ENCODE peak calls at places on chromosomes 5 and 9, in seven cellular contexts. O, G, X, E, S, B and A are unnamed samples.

GRCh38 chr9:69173891-69174644 is at the start of gene TJP2:
- DNase-seq in O (peak), G (peak), X (no peak), E (peak), S (peak), B (peak), A (peak)

GRCh38 chr5:129378961-129379360 is 81.1 kb upstream of the ADAMTS19 start:
- DNase-seq in O (no peak), G (no peak), X (no peak), E (no peak), S (no peak), B (no peak), A (no peak)

GRCh38 chr9:128056887-128057723 is 10.0 kb downstream of the NAIF1 start:
- DNase-seq in O (no peak), G (no peak), X (no peak), E (no peak), S (no peak), B (no peak), A (no peak)

GRCh38 chr9:129665008-129665771 is at the start of gene PRRX2:
- DNase-seq in O (peak), G (peak), X (no peak), E (peak), S (peak), B (no peak), A (peak)

GRCh38 chr9:70007831-70008230 is 35.8 kb upstream of the MAMDC2 start:
- DNase-seq in O (no peak), G (no peak), X (no peak), E (no peak), S (no peak), B (no peak), A (no peak)

GRCh38 chr9:111438576-111439235 is 45.5 kb downstream of the ECPAS start:
- DNase-seq in O (no peak), G (no peak), X (no peak), E (no peak), S (no peak), B (no peak), A (no peak)

GRCh38 chr5:164153469-164154172 is 648.2 kb downstream of the MAT2B start:
- DNase-seq in O (no peak), G (no peak), X (no peak), E (peak), S (no peak), B (no peak), A (no peak)

GRCh38 chr9:99576002-99576401 is 245.7 kb upstream of the NR4A3 start:
- DNase-seq in O (no peak), G (peak), X (no peak), E (no peak), S (no peak), B (no peak), A (no peak)

GRCh38 chr9:81239388-81239787 is 450.0 kb downstream of the TLE1 start:
- DNase-seq in O (no peak), G (no peak), X (no peak), E (no peak), S (no peak), B (no peak), A (no peak)

GRCh38 chr5:14851597-14851996 is 20.0 kb downstream of the ANKH start:
- DNase-seq in O (no peak), G (no peak), X (no peak), E (no peak), S (no peak), B (no peak), A (no peak)

GRCh38 chr5:14270212-14270702 is 127.1 kb downstream of the TRIO start:
- DNase-seq in O (peak), G (peak), X (no peak), E (peak), S (peak), B (no peak), A (no peak)

GRCh38 chr5:158855510-158855909 is 244.2 kb downstream of the EBF1 start:
- DNase-seq in O (no peak), G (no peak), X (no peak), E (no peak), S (no peak), B (no peak), A (no peak)

GRCh38 chr5:73312146-73312871 is 136.3 kb downstream of the FOXD1 start:
- DNase-seq in O (no peak), G (peak), X (no peak), E (peak), S (peak), B (peak), A (no peak)

GRCh38 chr5:26430323-26430722 is 608.1 kb downstream of the CDH9 start:
- DNase-seq in O (no peak), G (no peak), X (no peak), E (no peak), S (no peak), B (no peak), A (no peak)

GRCh38 chr5:139177809-139178581 is 20.2 kb downstream of the SIL1 start:
- DNase-seq in O (no peak), G (no peak), X (no peak), E (no peak), S (peak), B (peak), A (no peak)

GRCh38 chr5:22678886-22679285 is 174.3 kb downstream of the CDH12 start:
- DNase-seq in O (no peak), G (no peak), X (no peak), E (no peak), S (no peak), B (no peak), A (no peak)

GRCh38 chr5:95508550-95508949 is 46.2 kb downstream of the SKIC3 start:
- DNase-seq in O (no peak), G (no peak), X (no peak), E (no peak), S (no peak), B (no peak), A (no peak)

GRCh38 chr9:74942801-74943200 is 9.9 kb downstream of the C9orf40 start:
- DNase-seq in O (no peak), G (no peak), X (no peak), E (no peak), S (no peak), B (no peak), A (peak)

GRCh38 chr9:87187656-87188055 is 240.3 kb upstream of the GAS1 start:
- DNase-seq in O (no peak), G (no peak), X (no peak), E (no peak), S (no peak), B (no peak), A (no peak)

GRCh38 chr5:135219868-135220267 is 179.2 kb downstream of the MACROH2A1 start:
- DNase-seq in O (no peak), G (no peak), X (no peak), E (no peak), S (no peak), B (no peak), A (no peak)

GRCh38 chr5:134053840-134054338 is 49.1 kb upstream of the VDAC1 start:
- DNase-seq in O (no peak), G (no peak), X (no peak), E (peak), S (no peak), B (no peak), A (no peak)

GRCh38 chr9:76697554-76697953 is 66.7 kb upstream of the PCA3 start:
- DNase-seq in O (no peak), G (no peak), X (no peak), E (no peak), S (no peak), B (no peak), A (no peak)

GRCh38 chr5:55816342-55816741 is 34.8 kb upstream of the IL31RA start:
- DNase-seq in O (no peak), G (no peak), X (no peak), E (peak), S (no peak), B (no peak), A (no peak)

GRCh38 chr9:33289501-33289900 is 815 bp upstream of the NFX1 start:
- DNase-seq in O (no peak), G (no peak), X (no peak), E (peak), S (no peak), B (peak), A (peak)

GRCh38 chr5:169873642-169874041 is 106.7 kb downstream of the INSYN2B start:
- DNase-seq in O (no peak), G (no peak), X (no peak), E (peak), S (no peak), B (no peak), A (no peak)

GRCh38 chr9:72509053-72509452 is 12.4 kb upstream of the TMC1 start:
- DNase-seq in O (no peak), G (no peak), X (no peak), E (no peak), S (no peak), B (no peak), A (no peak)

GRCh38 chr5:1041225-1042186 is 32.9 kb downstream of the NKD2 start:
- DNase-seq in O (no peak), G (no peak), X (no peak), E (peak), S (no peak), B (no peak), A (no peak)

GRCh38 chr5:167633931-167634341 is 657.5 kb upstream of the WWC1 start:
- DNase-seq in O (no peak), G (no peak), X (no peak), E (peak), S (no peak), B (no peak), A (no peak)

GRCh38 chr5:16456103-16456832 is 9.3 kb downstream of the ZNF622 start:
- DNase-seq in O (peak), G (no peak), X (peak), E (no peak), S (peak), B (peak), A (peak)

GRCh38 chr5:76766746-76767145 is 50.8 kb downstream of the F2R start:
- DNase-seq in O (no peak), G (no peak), X (no peak), E (no peak), S (no peak), B (no peak), A (no peak)

GRCh38 chr5:137563646-137564474 is 64.7 kb upstream of the SPOCK1 start:
- DNase-seq in O (no peak), G (no peak), X (no peak), E (no peak), S (no peak), B (no peak), A (no peak)

GRCh38 chr9:13140843-13141592 is 138.5 kb downstream of the MPDZ start:
- DNase-seq in O (no peak), G (no peak), X (no peak), E (no peak), S (no peak), B (no peak), A (no peak)

GRCh38 chr5:134007581-134008256 is 2.9 kb upstream of the VDAC1 start:
- DNase-seq in O (no peak), G (peak), X (no peak), E (peak), S (no peak), B (no peak), A (no peak)

GRCh38 chr9:99906403-99907207 is at the start of gene STX17:
- DNase-seq in O (peak), G (peak), X (peak), E (peak), S (peak), B (peak), A (peak)

GRCh38 chr5:122312670-122312988 is 592 bp downstream of the SNCAIP start:
- DNase-seq in O (peak), G (peak), X (no peak), E (peak), S (peak), B (peak), A (no peak)

GRCh38 chr5:151923865-151924264 is 786 bp downstream of the GLRA1 start:
- DNase-seq in O (no peak), G (peak), X (peak), E (peak), S (no peak), B (no peak), A (no peak)

GRCh38 chr5:103258957-103259704 is 568 bp downstream of the MACIR start:
- DNase-seq in O (peak), G (peak), X (no peak), E (peak), S (peak), B (peak), A (peak)

GRCh38 chr5:139413963-139414362 is 10.1 kb upstream of the SPATA24 start:
- DNase-seq in O (no peak), G (no peak), X (no peak), E (no peak), S (no peak), B (no peak), A (no peak)

GRCh38 chr9:20526500-20527319 is 95.6 kb downstream of the MLLT3 start:
- DNase-seq in O (no peak), G (no peak), X (no peak), E (no peak), S (no peak), B (no peak), A (no peak)

GRCh38 chr9:37191403-37192089 is 71.2 kb downstream of the ZCCHC7 start:
- DNase-seq in O (no peak), G (no peak), X (peak), E (no peak), S (no peak), B (no peak), A (no peak)
- TF ChIP-seq CTCF in O (no peak), G (no peak), X (no peak), E (no peak), S (no peak), B (no peak), A (no peak)

GRCh38 chr5:111834926-111835599 is 78.1 kb upstream of the NREP start:
- DNase-seq in O (no peak), G (no peak), X (no peak), E (no peak), S (no peak), B (no peak), A (no peak)
- TF ChIP-seq CTCF in O (no peak), G (no peak), X (no peak), E (no peak), S (no peak), B (no peak), A (no peak)

DNA sequence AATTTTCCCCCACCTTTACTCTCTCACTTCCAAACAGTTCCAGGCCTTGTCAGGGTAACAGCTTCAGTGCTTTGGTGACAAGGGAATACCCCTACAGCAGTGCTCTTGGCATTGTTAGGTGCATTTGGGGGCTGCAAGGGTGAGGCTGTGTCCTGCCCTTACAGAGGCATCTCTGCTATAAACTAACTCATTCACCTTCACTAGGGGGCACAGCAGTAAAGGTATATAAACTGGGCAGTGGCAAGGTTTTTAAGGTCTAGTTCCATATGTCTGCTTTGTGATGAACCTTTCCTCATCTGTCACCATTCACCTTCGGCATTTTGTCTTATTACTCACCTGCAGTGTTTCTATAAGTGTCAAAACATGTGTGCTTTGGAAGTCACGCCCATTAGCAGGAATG is 79.1 kb upstream of the GPR151 start:
- DNase-seq in O (no peak), G (no peak), X (no peak), E (no peak), S (no peak), B (no peak), A (no peak)
- TF ChIP-seq CTCF in O (no peak), G (no peak), X (no peak), E (no peak), S (no peak), B (no peak), A (no peak)

GRCh38 chr5:116361979-116362577 is 212.5 kb downstream of the SEMA6A start:
- DNase-seq in O (no peak), G (no peak), X (no peak), E (no peak), S (no peak), B (no peak), A (no peak)

GRCh38 chr5:116358911-116359418 is 215.7 kb downstream of the SEMA6A start:
- DNase-seq in O (no peak), G (no peak), X (no peak), E (no peak), S (no peak), B (no peak), A (no peak)

GRCh38 chr5:116359575-116359974 is 215.0 kb downstream of the SEMA6A start:
- DNase-seq in O (no peak), G (no peak), X (no peak), E (no peak), S (peak), B (no peak), A (no peak)

GRCh38 chr5:116360008-116360853 is 214.4 kb downstream of the SEMA6A start:
- DNase-seq in O (no peak), G (no peak), X (no peak), E (no peak), S (no peak), B (no peak), A (no peak)

DNA sequence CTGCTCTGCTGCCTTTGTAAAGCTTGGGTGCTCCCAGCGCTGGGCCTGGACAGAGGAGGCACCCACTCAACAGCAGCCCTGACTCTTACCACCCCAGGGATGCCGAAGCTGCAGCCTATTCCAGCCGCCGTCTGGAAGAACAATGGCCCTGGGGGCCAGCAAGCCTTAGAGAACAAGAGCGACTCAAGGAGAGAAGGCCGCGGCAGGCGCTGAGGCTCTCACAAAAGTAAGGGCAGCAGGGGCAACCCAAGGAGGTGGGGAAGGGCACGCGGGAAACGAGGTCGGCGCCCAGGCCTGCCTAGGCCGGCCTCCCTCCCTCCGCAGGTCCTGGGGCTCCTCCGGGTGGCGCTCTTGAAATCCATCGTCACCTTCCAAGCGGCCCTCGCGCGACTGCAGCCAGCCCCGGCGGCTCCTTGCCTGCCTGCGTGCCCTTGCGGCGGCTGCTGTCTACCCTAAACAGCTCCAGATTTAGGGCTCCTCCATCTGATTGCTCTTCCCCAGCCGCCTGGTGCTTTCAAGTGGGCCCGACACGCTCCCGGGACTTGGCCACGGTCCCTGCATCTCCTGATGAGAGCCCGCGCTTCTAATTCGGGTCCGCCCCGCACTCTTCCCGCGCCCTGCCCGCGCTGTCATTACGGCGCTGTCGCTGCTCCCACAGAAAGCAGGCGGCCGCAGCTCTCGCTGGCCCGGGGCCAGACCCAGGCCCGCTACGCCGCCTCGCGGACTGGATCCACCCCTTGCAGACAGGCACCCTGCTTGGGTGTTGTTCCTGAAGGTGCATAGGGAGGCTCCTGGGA is 213.3 kb downstream of the SEMA6A start:
- DNase-seq in O (peak), G (peak), X (no peak), E (peak), S (no peak), B (no peak), A (no peak)
- TF ChIP-seq CTCF in O (peak), G (peak), X (no peak), E (no peak), S (no peak), B (no peak), A (no peak)

DNA sequence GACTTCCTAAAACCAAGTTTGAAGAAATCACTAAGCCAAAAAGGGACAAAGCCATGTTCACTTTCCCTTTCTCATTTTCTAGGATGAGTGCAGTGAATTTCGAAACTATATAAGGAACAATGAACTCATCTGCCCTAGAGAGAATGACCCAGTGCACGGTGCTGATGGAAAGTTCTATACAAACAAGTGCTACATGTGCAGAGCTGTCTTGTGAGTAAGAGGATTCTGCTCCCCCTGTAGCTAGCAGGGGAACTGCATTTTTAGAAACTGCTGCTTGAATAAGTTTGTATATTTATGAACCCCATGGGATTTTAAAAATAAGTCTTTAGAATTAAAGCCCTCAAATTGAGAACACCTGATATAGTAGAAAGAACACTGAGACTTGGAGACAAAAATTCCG is 42.7 kb upstream of the SPINK14 start:
- DNase-seq in O (no peak), G (no peak), X (no peak), E (peak), S (no peak), B (no peak), A (no peak)
- TF ChIP-seq CTCF in O (peak), G (no peak), X (no peak), E (peak), S (no peak), B (no peak), A (no peak)

GRCh38 chr5:149765932-149766331 is 35.8 kb downstream of the PPARGC1B start:
- DNase-seq in O (no peak), G (no peak), X (no peak), E (no peak), S (no peak), B (no peak), A (no peak)
- TF ChIP-seq CTCF in O (peak), G (peak), X (peak), E (peak), S (no peak), B (no peak), A (no peak)

GRCh38 chr9:136118367-136119258 is at the start of gene TMEM250:
- DNase-seq in O (peak), G (peak), X (peak), E (peak), S (peak), B (peak), A (peak)
- TF ChIP-seq CTCF in O (peak), G (no peak), X (peak), E (no peak), S (peak), B (no peak), A (no peak)